ENCODE peak calls at places on chromosomes 16 and 17, in nine cellular contexts. One of them, this sample, is unnamed.

GRCh38 chr16:8583712-8584111 is 6.6 kb downstream of the TMEM114 start:
- DNase-seq in A673: peak
- DNase-seq in hepatocyte: no peak
- DNase-seq in cardiac fibroblast: no peak
- DNase-seq in mucosa of descending colon: no peak
- DNase-seq in BJ: no peak
- DNase-seq in adipocyte: no peak
- DNase-seq in tibial nerve: no peak
- DNase-seq in cardiac muscle cell: no peak
- DNase-seq in this sample: no peak

GRCh38 chr16:1167276-1168107 is 14.6 kb downstream of the CACNA1H start:
- DNase-seq in A673: peak
- DNase-seq in hepatocyte: no peak
- DNase-seq in adipocyte: no peak
- DNase-seq in mucosa of descending colon: no peak
- DNase-seq in cardiac muscle cell: no peak
- DNase-seq in tibial nerve: no peak
- DNase-seq in BJ: no peak
- DNase-seq in cardiac fibroblast: no peak
- DNase-seq in this sample: peak

GRCh38 chr17:72539981-72540897 is 419.4 kb downstream of the SOX9 start:
- DNase-seq in hepatocyte: peak
- DNase-seq in mucosa of descending colon: peak
- DNase-seq in cardiac muscle cell: peak
- DNase-seq in tibial nerve: peak
- DNase-seq in A673: peak
- DNase-seq in BJ: no peak
- DNase-seq in adipocyte: peak
- DNase-seq in cardiac fibroblast: peak
- DNase-seq in this sample: peak

GRCh38 chr16:81238296-81239011 is at the start of gene BCO1:
- DNase-seq in adipocyte: peak
- DNase-seq in A673: peak
- DNase-seq in tibial nerve: no peak
- DNase-seq in cardiac fibroblast: peak
- DNase-seq in mucosa of descending colon: no peak
- DNase-seq in hepatocyte: peak
- DNase-seq in cardiac muscle cell: peak
- DNase-seq in BJ: no peak
- DNase-seq in this sample: no peak

GRCh38 chr17:77286641-77287431 is 146.1 kb downstream of the SEC14L1 start:
- DNase-seq in cardiac fibroblast: peak
- DNase-seq in BJ: no peak
- DNase-seq in tibial nerve: no peak
- DNase-seq in hepatocyte: peak
- DNase-seq in adipocyte: peak
- DNase-seq in A673: no peak
- DNase-seq in cardiac muscle cell: peak
- DNase-seq in mucosa of descending colon: peak
- DNase-seq in this sample: no peak

GRCh38 chr17:4175921-4176802 is 33.2 kb downstream of the CYB5D2 start:
- DNase-seq in cardiac muscle cell: no peak
- DNase-seq in A673: no peak
- DNase-seq in hepatocyte: no peak
- DNase-seq in cardiac fibroblast: no peak
- DNase-seq in tibial nerve: no peak
- DNase-seq in adipocyte: peak
- DNase-seq in mucosa of descending colon: no peak
- DNase-seq in BJ: peak
- DNase-seq in this sample: no peak

GRCh38 chr16:58451945-58452401 is 48.0 kb upstream of the NDRG4 start:
- DNase-seq in cardiac fibroblast: peak
- DNase-seq in cardiac muscle cell: peak
- DNase-seq in mucosa of descending colon: no peak
- DNase-seq in BJ: no peak
- DNase-seq in tibial nerve: no peak
- DNase-seq in adipocyte: peak
- DNase-seq in A673: peak
- DNase-seq in hepatocyte: peak
- DNase-seq in this sample: no peak

GRCh38 chr17:82013341-82013740 is 9.3 kb downstream of the CENPX start:
- DNase-seq in hepatocyte: peak
- DNase-seq in cardiac muscle cell: no peak
- DNase-seq in BJ: no peak
- DNase-seq in tibial nerve: no peak
- DNase-seq in adipocyte: no peak
- DNase-seq in A673: no peak
- DNase-seq in mucosa of descending colon: no peak
- DNase-seq in cardiac fibroblast: no peak
- DNase-seq in this sample: no peak

GRCh38 chr17:42519546-42520444 is 16.2 kb upstream of the NAGLU start:
- DNase-seq in cardiac muscle cell: peak
- DNase-seq in mucosa of descending colon: peak
- DNase-seq in tibial nerve: peak
- DNase-seq in cardiac fibroblast: peak
- DNase-seq in A673: peak
- DNase-seq in hepatocyte: peak
- DNase-seq in adipocyte: peak
- DNase-seq in BJ: peak
- DNase-seq in this sample: peak

GRCh38 chr16:31376705-31377104 is 16.4 kb upstream of the ITGAD start:
- DNase-seq in tibial nerve: no peak
- DNase-seq in cardiac muscle cell: no peak
- DNase-seq in cardiac fibroblast: no peak
- DNase-seq in adipocyte: no peak
- DNase-seq in hepatocyte: no peak
- DNase-seq in A673: no peak
- DNase-seq in BJ: no peak
- DNase-seq in mucosa of descending colon: no peak
- DNase-seq in this sample: no peak

GRCh38 chr17:67260051-67260987 is 15.3 kb upstream of the HELZ start:
- DNase-seq in cardiac fibroblast: peak
- DNase-seq in A673: peak
- DNase-seq in cardiac muscle cell: peak
- DNase-seq in adipocyte: peak
- DNase-seq in mucosa of descending colon: no peak
- DNase-seq in tibial nerve: no peak
- DNase-seq in BJ: peak
- DNase-seq in hepatocyte: peak
- DNase-seq in this sample: no peak

GRCh38 chr16:83040174-83040573 is 413.4 kb downstream of the CDH13 start:
- DNase-seq in cardiac fibroblast: peak
- DNase-seq in BJ: no peak
- DNase-seq in adipocyte: no peak
- DNase-seq in tibial nerve: no peak
- DNase-seq in mucosa of descending colon: no peak
- DNase-seq in hepatocyte: no peak
- DNase-seq in cardiac muscle cell: no peak
- DNase-seq in A673: no peak
- DNase-seq in this sample: no peak

GRCh38 chr17:76869209-76869877 is 1.1 kb downstream of the MGAT5B start:
- DNase-seq in cardiac muscle cell: no peak
- DNase-seq in BJ: no peak
- DNase-seq in cardiac fibroblast: no peak
- DNase-seq in hepatocyte: no peak
- DNase-seq in A673: no peak
- DNase-seq in adipocyte: peak
- DNase-seq in tibial nerve: no peak
- DNase-seq in mucosa of descending colon: no peak
- DNase-seq in this sample: no peak

GRCh38 chr16:68286153-68287074 is 22.1 kb downstream of the SLC7A6 start:
- DNase-seq in mucosa of descending colon: no peak
- DNase-seq in A673: no peak
- DNase-seq in cardiac fibroblast: no peak
- DNase-seq in hepatocyte: no peak
- DNase-seq in cardiac muscle cell: no peak
- DNase-seq in adipocyte: no peak
- DNase-seq in tibial nerve: no peak
- DNase-seq in BJ: no peak
- DNase-seq in this sample: no peak

GRCh38 chr17:55699178-55699865 is 23.3 kb downstream of the TMEM100 start:
- DNase-seq in A673: no peak
- DNase-seq in adipocyte: no peak
- DNase-seq in tibial nerve: no peak
- DNase-seq in BJ: no peak
- DNase-seq in cardiac fibroblast: no peak
- DNase-seq in cardiac muscle cell: no peak
- DNase-seq in hepatocyte: no peak
- DNase-seq in mucosa of descending colon: no peak
- DNase-seq in this sample: no peak

GRCh38 chr17:81572499-81573030 is 20.4 kb upstream of the FAAP100 start:
- DNase-seq in cardiac fibroblast: no peak
- DNase-seq in adipocyte: no peak
- DNase-seq in BJ: no peak
- DNase-seq in tibial nerve: no peak
- DNase-seq in A673: no peak
- DNase-seq in mucosa of descending colon: no peak
- DNase-seq in cardiac muscle cell: no peak
- DNase-seq in hepatocyte: no peak
- DNase-seq in this sample: no peak

GRCh38 chr17:43338886-43339516 is 59.8 kb upstream of the ARL4D start:
- DNase-seq in mucosa of descending colon: no peak
- DNase-seq in hepatocyte: peak
- DNase-seq in A673: peak
- DNase-seq in BJ: no peak
- DNase-seq in cardiac muscle cell: peak
- DNase-seq in cardiac fibroblast: peak
- DNase-seq in adipocyte: peak
- DNase-seq in tibial nerve: peak
- DNase-seq in this sample: peak

GRCh38 chr17:80650751-80651173 is 106.1 kb downstream of the RPTOR start:
- DNase-seq in mucosa of descending colon: no peak
- DNase-seq in adipocyte: no peak
- DNase-seq in A673: peak
- DNase-seq in tibial nerve: no peak
- DNase-seq in cardiac fibroblast: no peak
- DNase-seq in cardiac muscle cell: no peak
- DNase-seq in BJ: no peak
- DNase-seq in hepatocyte: no peak
- DNase-seq in this sample: no peak

GRCh38 chr17:8757189-8757588 is 1.2 kb downstream of the SPDYE4 start:
- DNase-seq in hepatocyte: no peak
- DNase-seq in cardiac fibroblast: no peak
- DNase-seq in BJ: no peak
- DNase-seq in tibial nerve: no peak
- DNase-seq in adipocyte: no peak
- DNase-seq in cardiac muscle cell: no peak
- DNase-seq in A673: no peak
- DNase-seq in mucosa of descending colon: no peak
- DNase-seq in this sample: no peak

GRCh38 chr17:79392598-79392997 is 218.3 kb downstream of the RBFOX3 start:
- DNase-seq in cardiac fibroblast: no peak
- DNase-seq in A673: no peak
- DNase-seq in BJ: no peak
- DNase-seq in tibial nerve: no peak
- DNase-seq in mucosa of descending colon: no peak
- DNase-seq in cardiac muscle cell: no peak
- DNase-seq in hepatocyte: no peak
- DNase-seq in adipocyte: no peak
- DNase-seq in this sample: no peak

GRCh38 chr17:79391808-79392233 is 219.0 kb downstream of the RBFOX3 start:
- DNase-seq in adipocyte: peak
- DNase-seq in A673: peak
- DNase-seq in hepatocyte: peak
- DNase-seq in BJ: no peak
- DNase-seq in mucosa of descending colon: no peak
- DNase-seq in tibial nerve: peak
- DNase-seq in cardiac fibroblast: peak
- DNase-seq in cardiac muscle cell: peak
- DNase-seq in this sample: peak

GRCh38 chr17:79393358-79394038 is 217.4 kb downstream of the RBFOX3 start:
- DNase-seq in hepatocyte: peak
- DNase-seq in mucosa of descending colon: peak
- DNase-seq in tibial nerve: peak
- DNase-seq in cardiac muscle cell: peak
- DNase-seq in cardiac fibroblast: peak
- DNase-seq in BJ: no peak
- DNase-seq in A673: peak
- DNase-seq in adipocyte: peak
- DNase-seq in this sample: peak

GRCh38 chr17:79389896-79390295 is 221.0 kb downstream of the RBFOX3 start:
- DNase-seq in BJ: no peak
- DNase-seq in cardiac muscle cell: no peak
- DNase-seq in cardiac fibroblast: no peak
- DNase-seq in mucosa of descending colon: no peak
- DNase-seq in adipocyte: no peak
- DNase-seq in A673: no peak
- DNase-seq in hepatocyte: no peak
- DNase-seq in tibial nerve: no peak
- DNase-seq in this sample: no peak

GRCh38 chr17:79391376-79391775 is 219.5 kb downstream of the RBFOX3 start:
- DNase-seq in BJ: no peak
- DNase-seq in A673: no peak
- DNase-seq in cardiac muscle cell: no peak
- DNase-seq in adipocyte: no peak
- DNase-seq in hepatocyte: no peak
- DNase-seq in mucosa of descending colon: no peak
- DNase-seq in tibial nerve: no peak
- DNase-seq in cardiac fibroblast: no peak
- DNase-seq in this sample: no peak
- H3K4me3 ChIP-seq in BJ: no peak
- H3K4me3 ChIP-seq in A673: no peak
- H3K4me3 ChIP-seq in cardiac muscle cell: no peak
- H3K4me3 ChIP-seq in adipocyte: no peak
- H3K4me3 ChIP-seq in hepatocyte: no peak
- H3K4me3 ChIP-seq in mucosa of descending colon: no peak
- H3K4me3 ChIP-seq in tibial nerve: no peak
- H3K4me3 ChIP-seq in cardiac fibroblast: no peak
- H3K4me3 ChIP-seq in this sample: no peak

GRCh38 chr16:88321635-88322499 is 60.9 kb upstream of the ZNF469 start:
- DNase-seq in BJ: no peak
- DNase-seq in hepatocyte: no peak
- DNase-seq in mucosa of descending colon: peak
- DNase-seq in tibial nerve: no peak
- DNase-seq in A673: no peak
- DNase-seq in cardiac muscle cell: no peak
- DNase-seq in adipocyte: no peak
- DNase-seq in cardiac fibroblast: no peak
- DNase-seq in this sample: no peak
- H3K4me3 ChIP-seq in BJ: no peak
- H3K4me3 ChIP-seq in hepatocyte: no peak
- H3K4me3 ChIP-seq in mucosa of descending colon: no peak
- H3K4me3 ChIP-seq in tibial nerve: no peak
- H3K4me3 ChIP-seq in A673: no peak
- H3K4me3 ChIP-seq in cardiac muscle cell: no peak
- H3K4me3 ChIP-seq in adipocyte: no peak
- H3K4me3 ChIP-seq in cardiac fibroblast: no peak
- H3K4me3 ChIP-seq in this sample: no peak

GRCh38 chr17:48563867-48564199 is 14.3 kb downstream of the HOXB4 start:
- DNase-seq in hepatocyte: no peak
- DNase-seq in tibial nerve: no peak
- DNase-seq in mucosa of descending colon: no peak
- DNase-seq in cardiac muscle cell: no peak
- DNase-seq in adipocyte: no peak
- DNase-seq in BJ: no peak
- DNase-seq in cardiac fibroblast: no peak
- DNase-seq in A673: no peak
- DNase-seq in this sample: no peak
- H3K4me3 ChIP-seq in hepatocyte: peak
- H3K4me3 ChIP-seq in tibial nerve: peak
- H3K4me3 ChIP-seq in mucosa of descending colon: no peak
- H3K4me3 ChIP-seq in cardiac muscle cell: peak
- H3K4me3 ChIP-seq in adipocyte: peak
- H3K4me3 ChIP-seq in BJ: no peak
- H3K4me3 ChIP-seq in cardiac fibroblast: peak
- H3K4me3 ChIP-seq in A673: peak
- H3K4me3 ChIP-seq in this sample: no peak

GRCh38 chr16:89489731-89490385 is 503 bp downstream of the ANKRD11 start:
- DNase-seq in BJ: no peak
- DNase-seq in tibial nerve: no peak
- DNase-seq in adipocyte: no peak
- DNase-seq in mucosa of descending colon: peak
- DNase-seq in cardiac muscle cell: no peak
- DNase-seq in A673: no peak
- DNase-seq in hepatocyte: no peak
- DNase-seq in cardiac fibroblast: no peak
- DNase-seq in this sample: no peak
- H3K4me3 ChIP-seq in BJ: peak
- H3K4me3 ChIP-seq in tibial nerve: peak
- H3K4me3 ChIP-seq in adipocyte: peak
- H3K4me3 ChIP-seq in mucosa of descending colon: peak
- H3K4me3 ChIP-seq in cardiac muscle cell: peak
- H3K4me3 ChIP-seq in A673: peak
- H3K4me3 ChIP-seq in hepatocyte: peak
- H3K4me3 ChIP-seq in cardiac fibroblast: peak
- H3K4me3 ChIP-seq in this sample: peak